ENCODE peak calls at places on chromosome 19, in five cellular contexts. Q is heart left ventricle, C is left ventricle myocardium inferior, D is omental fat pad, Y is HCT116. P is an unnamed sample.

GRCh38 chr19:17847538-17848366 is at the start of gene JAK3:
- DNase-seq in Q (peak; percentile 71), C (peak; percentile 54), D (no peak), Y (no peak), P (peak; percentile 66)

GRCh38 chr19:1410136-1410786 is 2.9 kb downstream of the DAZAP1 start:
- DNase-seq in Q (no peak), C (no peak), D (no peak), Y (no peak), P (no peak)

GRCh38 chr19:49447485-49448431 is 3.9 kb downstream of the PIH1D1 start:
- DNase-seq in Q (peak; percentile 53), C (peak; percentile 45), D (no peak), Y (peak; percentile 50), P (no peak)

GRCh38 chr19:1452802-1453524 is 3.0 kb downstream of the APC2 start:
- DNase-seq in Q (no peak), C (no peak), D (no peak), Y (no peak), P (no peak)

GRCh38 chr19:2199215-2199614 is 35.5 kb downstream of the DOT1L start:
- DNase-seq in Q (no peak), C (no peak), D (no peak), Y (no peak), P (no peak)

GRCh38 chr19:11479090-11479469 is 1.8 kb downstream of the ELAVL3 start:
- DNase-seq in Q (no peak), C (no peak), D (no peak), Y (no peak), P (no peak)

GRCh38 chr19:1512671-1513491 is at the start of gene ADAMTSL5:
- DNase-seq in Q (peak; percentile 78), C (peak; percentile 69), D (no peak), Y (no peak), P (no peak)

GRCh38 chr19:485122-485521 is 11.2 kb upstream of the MADCAM1 start:
- DNase-seq in Q (no peak), C (no peak), D (no peak), Y (no peak), P (no peak)

GRCh38 chr19:38736036-38736412 is 8.2 kb downstream of the CAPN12 start:
- DNase-seq in Q (no peak), C (peak; percentile 33), D (no peak), Y (no peak), P (no peak)

GRCh38 chr19:57664269-57665127 is 4.2 kb upstream of the ZSCAN4 start:
- DNase-seq in Q (peak; percentile 69), C (peak; percentile 66), D (no peak), Y (no peak), P (no peak)

GRCh38 chr19:41999878-42000208 is 5.8 kb upstream of the ATP1A3 start:
- DNase-seq in Q (no peak), C (no peak), D (no peak), Y (no peak), P (no peak)

GRCh38 chr19:44848036-44848804 is 2.1 kb downstream of the NECTIN2 start:
- DNase-seq in Q (peak; percentile 32), C (no peak), D (no peak), Y (no peak), P (no peak)

GRCh38 chr19:39531834-39532232 is 819 bp downstream of the EID2B start:
- DNase-seq in Q (no peak), C (no peak), D (no peak), Y (no peak), P (no peak)

GRCh38 chr19:23075031-23075733 is 41.6 kb upstream of the ZNF730 start:
- DNase-seq in Q (peak; percentile 67), C (peak; percentile 57), D (peak; percentile 29), Y (no peak), P (peak; percentile 83)

GRCh38 chr19:28710278-28710677 is 502.7 kb downstream of the UQCRFS1 start:
- DNase-seq in Q (no peak), C (no peak), D (no peak), Y (peak; percentile 34), P (no peak)

GRCh38 chr19:13243971-13244370 is 93.8 kb downstream of the IER2 start:
- DNase-seq in Q (no peak), C (no peak), D (no peak), Y (no peak), P (no peak)

GRCh38 chr19:13240312-13241022 is 90.3 kb downstream of the IER2 start:
- DNase-seq in Q (no peak), C (no peak), D (no peak), Y (no peak), P (no peak)

GRCh38 chr19:13244920-13245319 is 94.7 kb downstream of the IER2 start:
- DNase-seq in Q (no peak), C (no peak), D (no peak), Y (no peak), P (no peak)

GRCh38 chr19:13238891-13239534 is 88.8 kb downstream of the IER2 start:
- DNase-seq in Q (no peak), C (no peak), D (no peak), Y (no peak), P (no peak)

GRCh38 chr19:13241321-13242104 is 91.3 kb downstream of the IER2 start:
- DNase-seq in Q (no peak), C (no peak), D (no peak), Y (no peak), P (no peak)
- TF ChIP-seq CTCF in Q (no peak), C (no peak), D (no peak), Y (peak; percentile 31), P (peak; percentile 8)

GRCh38 chr19:56253737-56254136 is 18.8 kb upstream of the EDDM13 start:
- DNase-seq in Q (no peak), C (no peak), D (no peak), Y (peak; percentile 41), P (no peak)
- TF ChIP-seq CTCF in Q (peak; percentile 38), C (peak; percentile 62), D (peak; percentile 21), Y (peak; percentile 45), P (peak; percentile 69)

DNA sequence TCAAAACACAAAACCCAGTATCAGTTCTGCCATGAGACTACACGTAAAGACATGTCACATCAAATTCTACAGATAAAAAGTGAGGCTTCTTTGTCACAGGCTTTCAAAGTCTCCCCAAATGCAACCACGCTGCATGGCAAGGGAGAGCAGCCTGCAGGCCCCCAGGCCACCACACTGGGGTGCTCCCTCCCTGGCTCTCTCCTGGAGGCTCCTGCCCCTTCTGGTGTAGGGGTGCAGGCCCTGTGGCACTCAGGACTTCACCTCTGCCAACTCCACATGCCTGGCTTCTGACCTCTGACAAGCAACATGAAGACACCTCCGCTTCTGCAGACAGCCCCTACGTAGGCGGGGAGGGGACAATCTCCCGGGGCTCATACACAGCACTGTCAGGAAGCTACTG is 14.3 kb downstream of the AKAP8 start:
- DNase-seq in Q (no peak), C (no peak), D (no peak), Y (no peak), P (no peak)
- TF ChIP-seq CTCF in Q (no peak), C (no peak), D (no peak), Y (no peak), P (no peak)

GRCh38 chr19:50719566-50719965 is at the start of gene SHANK1:
- DNase-seq in Q (no peak), C (no peak), D (no peak), Y (no peak), P (no peak)

GRCh38 chr19:50721441-50722137 is 1.6 kb upstream of the CLEC11A start:
- DNase-seq in Q (no peak), C (no peak), D (no peak), Y (no peak), P (no peak)

GRCh38 chr19:50720181-50720920 is 749 bp upstream of the SHANK1 start:
- DNase-seq in Q (no peak), C (no peak), D (no peak), Y (no peak), P (no peak)

GRCh38 chr19:50722248-50723013 is 733 bp upstream of the CLEC11A start:
- DNase-seq in Q (no peak), C (no peak), D (no peak), Y (no peak), P (no peak)

DNA sequence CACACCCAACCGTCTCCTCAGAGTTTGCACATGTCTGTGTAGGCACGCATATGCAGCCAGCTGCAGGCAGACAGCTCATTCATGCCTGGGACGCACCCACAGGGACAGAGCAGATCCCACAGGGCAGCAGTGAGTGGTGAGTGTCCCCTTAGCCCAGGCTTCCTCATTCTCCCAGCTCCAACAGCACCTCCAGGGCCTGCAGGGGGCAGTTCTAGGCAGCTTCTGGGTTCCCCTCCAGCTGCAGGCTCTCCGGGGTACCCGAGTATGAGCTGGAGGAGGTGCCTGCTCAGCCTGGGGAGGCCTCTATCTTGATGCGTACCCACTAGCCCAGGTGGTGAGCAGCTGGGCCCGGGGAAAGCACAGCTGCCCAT is 1.3 kb upstream of the SHANK1 start:
- DNase-seq in Q (no peak), C (no peak), D (no peak), Y (no peak), P (no peak)
- TF ChIP-seq CTCF in Q (no peak), C (no peak), D (no peak), Y (no peak), P (no peak)

GRCh38 chr19:47390533-47391488 is 28.5 kb downstream of the MEIS3 start:
- DNase-seq in Q (no peak), C (no peak), D (no peak), Y (no peak), P (no peak)

GRCh38 chr19:47389150-47389556 is 30.2 kb downstream of the MEIS3 start:
- DNase-seq in Q (peak; percentile 49), C (no peak), D (no peak), Y (no peak), P (no peak)

GRCh38 chr19:47391510-47392223 is 27.7 kb downstream of the MEIS3 start:
- DNase-seq in Q (peak; percentile 72), C (peak; percentile 71), D (peak; percentile 51), Y (peak; percentile 49), P (no peak)
- TF ChIP-seq CTCF in Q (peak; percentile 94), C (peak; percentile 92), D (peak; percentile 33), Y (peak; percentile 77), P (peak; percentile 79)

GRCh38 chr19:4969292-4969771 is 419 bp downstream of the KDM4B start:
- DNase-seq in Q (no peak), C (no peak), D (no peak), Y (no peak), P (no peak)
- TF ChIP-seq CTCF in Q (no peak), C (no peak), D (no peak), Y (no peak), P (no peak)

P was measured in D721Med.